ENCODE peak calls at places on chromosomes 5 and 9, in eight cellular contexts. One of them, this sample, is unnamed.

GRCh38 chr5:25128606-25129005 is 483.8 kb upstream of the CDH10 start:
- DNase-seq in non-pigmented ciliary epithelial cell: no peak
- DNase-seq in adrenal gland: no peak
- DNase-seq in CD8-positive, alpha-beta memory T cell: no peak
- DNase-seq in germinal center: no peak
- DNase-seq in skeletal muscle cell: no peak
- DNase-seq in activated CD8-positive, alpha-beta memory T cell treated with anti-CD3 and anti-CD28 coated beads for 4 hours: no peak
- DNase-seq in stimulated activated CD4-positive, alpha-beta T cell treated with anti-CD3 and anti-CD28 coated beads, Interleukin-1b, Interleukin-23, amount 100 ng/mL, for 24 hours: no peak
- DNase-seq in this sample: no peak

GRCh38 chr5:78526049-78526525 is 122.5 kb downstream of the LHFPL2 start:
- DNase-seq in non-pigmented ciliary epithelial cell: no peak
- DNase-seq in adrenal gland: no peak
- DNase-seq in CD8-positive, alpha-beta memory T cell: no peak
- DNase-seq in germinal center: no peak
- DNase-seq in skeletal muscle cell: peak
- DNase-seq in activated CD8-positive, alpha-beta memory T cell treated with anti-CD3 and anti-CD28 coated beads for 4 hours: no peak
- DNase-seq in stimulated activated CD4-positive, alpha-beta T cell treated with anti-CD3 and anti-CD28 coated beads, Interleukin-1b, Interleukin-23, amount 100 ng/mL, for 24 hours: no peak
- DNase-seq in this sample: no peak

GRCh38 chr9:77678136-77678535 is 30.0 kb upstream of the GNA14 start:
- DNase-seq in non-pigmented ciliary epithelial cell: no peak
- DNase-seq in adrenal gland: no peak
- DNase-seq in CD8-positive, alpha-beta memory T cell: no peak
- DNase-seq in germinal center: no peak
- DNase-seq in skeletal muscle cell: no peak
- DNase-seq in activated CD8-positive, alpha-beta memory T cell treated with anti-CD3 and anti-CD28 coated beads for 4 hours: no peak
- DNase-seq in stimulated activated CD4-positive, alpha-beta T cell treated with anti-CD3 and anti-CD28 coated beads, Interleukin-1b, Interleukin-23, amount 100 ng/mL, for 24 hours: no peak
- DNase-seq in this sample: no peak

GRCh38 chr9:126373241-126373640 is 46.6 kb downstream of the MVB12B start:
- DNase-seq in non-pigmented ciliary epithelial cell: no peak
- DNase-seq in adrenal gland: no peak
- DNase-seq in CD8-positive, alpha-beta memory T cell: no peak
- DNase-seq in germinal center: no peak
- DNase-seq in skeletal muscle cell: no peak
- DNase-seq in activated CD8-positive, alpha-beta memory T cell treated with anti-CD3 and anti-CD28 coated beads for 4 hours: no peak
- DNase-seq in stimulated activated CD4-positive, alpha-beta T cell treated with anti-CD3 and anti-CD28 coated beads, Interleukin-1b, Interleukin-23, amount 100 ng/mL, for 24 hours: no peak
- DNase-seq in this sample: no peak

GRCh38 chr9:16171851-16172250 is 619.0 kb downstream of the CCDC171 start:
- DNase-seq in non-pigmented ciliary epithelial cell: no peak
- DNase-seq in adrenal gland: peak
- DNase-seq in CD8-positive, alpha-beta memory T cell: no peak
- DNase-seq in germinal center: no peak
- DNase-seq in skeletal muscle cell: no peak
- DNase-seq in activated CD8-positive, alpha-beta memory T cell treated with anti-CD3 and anti-CD28 coated beads for 4 hours: no peak
- DNase-seq in stimulated activated CD4-positive, alpha-beta T cell treated with anti-CD3 and anti-CD28 coated beads, Interleukin-1b, Interleukin-23, amount 100 ng/mL, for 24 hours: no peak
- DNase-seq in this sample: no peak

GRCh38 chr9:135073081-135073740 is 14.3 kb upstream of the OLFM1 start:
- DNase-seq in non-pigmented ciliary epithelial cell: no peak
- DNase-seq in adrenal gland: no peak
- DNase-seq in CD8-positive, alpha-beta memory T cell: no peak
- DNase-seq in germinal center: no peak
- DNase-seq in skeletal muscle cell: no peak
- DNase-seq in activated CD8-positive, alpha-beta memory T cell treated with anti-CD3 and anti-CD28 coated beads for 4 hours: no peak
- DNase-seq in stimulated activated CD4-positive, alpha-beta T cell treated with anti-CD3 and anti-CD28 coated beads, Interleukin-1b, Interleukin-23, amount 100 ng/mL, for 24 hours: no peak
- DNase-seq in this sample: no peak

GRCh38 chr9:79571309-79572031 is at the start of gene TLE4:
- DNase-seq in non-pigmented ciliary epithelial cell: peak
- DNase-seq in adrenal gland: peak
- DNase-seq in CD8-positive, alpha-beta memory T cell: peak
- DNase-seq in germinal center: peak
- DNase-seq in skeletal muscle cell: peak
- DNase-seq in activated CD8-positive, alpha-beta memory T cell treated with anti-CD3 and anti-CD28 coated beads for 4 hours: peak
- DNase-seq in stimulated activated CD4-positive, alpha-beta T cell treated with anti-CD3 and anti-CD28 coated beads, Interleukin-1b, Interleukin-23, amount 100 ng/mL, for 24 hours: peak
- DNase-seq in this sample: peak

GRCh38 chr5:102832445-102832844 is 77.3 kb downstream of the PAM start:
- DNase-seq in non-pigmented ciliary epithelial cell: no peak
- DNase-seq in adrenal gland: no peak
- DNase-seq in CD8-positive, alpha-beta memory T cell: no peak
- DNase-seq in germinal center: no peak
- DNase-seq in skeletal muscle cell: no peak
- DNase-seq in activated CD8-positive, alpha-beta memory T cell treated with anti-CD3 and anti-CD28 coated beads for 4 hours: no peak
- DNase-seq in stimulated activated CD4-positive, alpha-beta T cell treated with anti-CD3 and anti-CD28 coated beads, Interleukin-1b, Interleukin-23, amount 100 ng/mL, for 24 hours: no peak
- DNase-seq in this sample: no peak

GRCh38 chr5:138544171-138545134 is 1.4 kb upstream of the ETF1 start:
- DNase-seq in non-pigmented ciliary epithelial cell: no peak
- DNase-seq in adrenal gland: peak
- DNase-seq in CD8-positive, alpha-beta memory T cell: no peak
- DNase-seq in germinal center: no peak
- DNase-seq in skeletal muscle cell: no peak
- DNase-seq in activated CD8-positive, alpha-beta memory T cell treated with anti-CD3 and anti-CD28 coated beads for 4 hours: no peak
- DNase-seq in stimulated activated CD4-positive, alpha-beta T cell treated with anti-CD3 and anti-CD28 coated beads, Interleukin-1b, Interleukin-23, amount 100 ng/mL, for 24 hours: no peak
- DNase-seq in this sample: no peak

GRCh38 chr9:22030101-22030598 is 21.0 kb upstream of the CDKN2B start:
- DNase-seq in non-pigmented ciliary epithelial cell: no peak
- DNase-seq in adrenal gland: no peak
- DNase-seq in CD8-positive, alpha-beta memory T cell: no peak
- DNase-seq in germinal center: no peak
- DNase-seq in skeletal muscle cell: no peak
- DNase-seq in activated CD8-positive, alpha-beta memory T cell treated with anti-CD3 and anti-CD28 coated beads for 4 hours: no peak
- DNase-seq in stimulated activated CD4-positive, alpha-beta T cell treated with anti-CD3 and anti-CD28 coated beads, Interleukin-1b, Interleukin-23, amount 100 ng/mL, for 24 hours: no peak
- DNase-seq in this sample: no peak

GRCh38 chr5:1896602-1897376 is 14.1 kb upstream of the IRX4 start:
- DNase-seq in non-pigmented ciliary epithelial cell: no peak
- DNase-seq in adrenal gland: no peak
- DNase-seq in CD8-positive, alpha-beta memory T cell: no peak
- DNase-seq in germinal center: no peak
- DNase-seq in skeletal muscle cell: no peak
- DNase-seq in activated CD8-positive, alpha-beta memory T cell treated with anti-CD3 and anti-CD28 coated beads for 4 hours: no peak
- DNase-seq in stimulated activated CD4-positive, alpha-beta T cell treated with anti-CD3 and anti-CD28 coated beads, Interleukin-1b, Interleukin-23, amount 100 ng/mL, for 24 hours: no peak
- DNase-seq in this sample: no peak

GRCh38 chr5:74289238-74289637 is 351.3 kb downstream of the ENC1 start:
- DNase-seq in non-pigmented ciliary epithelial cell: no peak
- DNase-seq in adrenal gland: no peak
- DNase-seq in CD8-positive, alpha-beta memory T cell: no peak
- DNase-seq in germinal center: no peak
- DNase-seq in skeletal muscle cell: no peak
- DNase-seq in activated CD8-positive, alpha-beta memory T cell treated with anti-CD3 and anti-CD28 coated beads for 4 hours: no peak
- DNase-seq in stimulated activated CD4-positive, alpha-beta T cell treated with anti-CD3 and anti-CD28 coated beads, Interleukin-1b, Interleukin-23, amount 100 ng/mL, for 24 hours: no peak
- DNase-seq in this sample: no peak

GRCh38 chr5:72410896-72411295 is 90.7 kb downstream of the PTCD2 start:
- DNase-seq in non-pigmented ciliary epithelial cell: peak
- DNase-seq in adrenal gland: no peak
- DNase-seq in CD8-positive, alpha-beta memory T cell: no peak
- DNase-seq in germinal center: no peak
- DNase-seq in skeletal muscle cell: no peak
- DNase-seq in activated CD8-positive, alpha-beta memory T cell treated with anti-CD3 and anti-CD28 coated beads for 4 hours: no peak
- DNase-seq in stimulated activated CD4-positive, alpha-beta T cell treated with anti-CD3 and anti-CD28 coated beads, Interleukin-1b, Interleukin-23, amount 100 ng/mL, for 24 hours: no peak
- DNase-seq in this sample: no peak

GRCh38 chr5:160129841-160130240 is 10.6 kb upstream of the PWWP2A start:
- DNase-seq in non-pigmented ciliary epithelial cell: no peak
- DNase-seq in adrenal gland: no peak
- DNase-seq in CD8-positive, alpha-beta memory T cell: no peak
- DNase-seq in germinal center: no peak
- DNase-seq in skeletal muscle cell: no peak
- DNase-seq in activated CD8-positive, alpha-beta memory T cell treated with anti-CD3 and anti-CD28 coated beads for 4 hours: no peak
- DNase-seq in stimulated activated CD4-positive, alpha-beta T cell treated with anti-CD3 and anti-CD28 coated beads, Interleukin-1b, Interleukin-23, amount 100 ng/mL, for 24 hours: no peak
- DNase-seq in this sample: no peak

GRCh38 chr5:142869883-142870282 is 99.7 kb downstream of the ARHGAP26 start:
- DNase-seq in non-pigmented ciliary epithelial cell: no peak
- DNase-seq in adrenal gland: no peak
- DNase-seq in CD8-positive, alpha-beta memory T cell: no peak
- DNase-seq in germinal center: no peak
- DNase-seq in skeletal muscle cell: no peak
- DNase-seq in activated CD8-positive, alpha-beta memory T cell treated with anti-CD3 and anti-CD28 coated beads for 4 hours: no peak
- DNase-seq in stimulated activated CD4-positive, alpha-beta T cell treated with anti-CD3 and anti-CD28 coated beads, Interleukin-1b, Interleukin-23, amount 100 ng/mL, for 24 hours: no peak
- DNase-seq in this sample: no peak

GRCh38 chr9:101731429-101731828 is 7.0 kb downstream of the GRIN3A start:
- DNase-seq in non-pigmented ciliary epithelial cell: no peak
- DNase-seq in adrenal gland: no peak
- DNase-seq in CD8-positive, alpha-beta memory T cell: no peak
- DNase-seq in germinal center: no peak
- DNase-seq in skeletal muscle cell: no peak
- DNase-seq in activated CD8-positive, alpha-beta memory T cell treated with anti-CD3 and anti-CD28 coated beads for 4 hours: no peak
- DNase-seq in stimulated activated CD4-positive, alpha-beta T cell treated with anti-CD3 and anti-CD28 coated beads, Interleukin-1b, Interleukin-23, amount 100 ng/mL, for 24 hours: no peak
- DNase-seq in this sample: no peak

GRCh38 chr9:111038336-111039202 is at the start of gene LPAR1:
- DNase-seq in non-pigmented ciliary epithelial cell: no peak
- DNase-seq in adrenal gland: peak
- DNase-seq in CD8-positive, alpha-beta memory T cell: no peak
- DNase-seq in germinal center: no peak
- DNase-seq in skeletal muscle cell: no peak
- DNase-seq in activated CD8-positive, alpha-beta memory T cell treated with anti-CD3 and anti-CD28 coated beads for 4 hours: no peak
- DNase-seq in stimulated activated CD4-positive, alpha-beta T cell treated with anti-CD3 and anti-CD28 coated beads, Interleukin-1b, Interleukin-23, amount 100 ng/mL, for 24 hours: no peak
- DNase-seq in this sample: no peak

GRCh38 chr5:61687371-61687770 is 355.3 kb downstream of the ZSWIM6 start:
- DNase-seq in non-pigmented ciliary epithelial cell: peak
- DNase-seq in adrenal gland: no peak
- DNase-seq in CD8-positive, alpha-beta memory T cell: no peak
- DNase-seq in germinal center: no peak
- DNase-seq in skeletal muscle cell: no peak
- DNase-seq in activated CD8-positive, alpha-beta memory T cell treated with anti-CD3 and anti-CD28 coated beads for 4 hours: no peak
- DNase-seq in stimulated activated CD4-positive, alpha-beta T cell treated with anti-CD3 and anti-CD28 coated beads, Interleukin-1b, Interleukin-23, amount 100 ng/mL, for 24 hours: no peak
- DNase-seq in this sample: no peak

GRCh38 chr5:116732591-116732990 is 158.0 kb upstream of the SEMA6A start:
- DNase-seq in non-pigmented ciliary epithelial cell: no peak
- DNase-seq in adrenal gland: no peak
- DNase-seq in CD8-positive, alpha-beta memory T cell: no peak
- DNase-seq in germinal center: no peak
- DNase-seq in skeletal muscle cell: no peak
- DNase-seq in activated CD8-positive, alpha-beta memory T cell treated with anti-CD3 and anti-CD28 coated beads for 4 hours: no peak
- DNase-seq in stimulated activated CD4-positive, alpha-beta T cell treated with anti-CD3 and anti-CD28 coated beads, Interleukin-1b, Interleukin-23, amount 100 ng/mL, for 24 hours: no peak
- DNase-seq in this sample: no peak

GRCh38 chr9:73541923-73542322 is 390.3 kb downstream of the ANXA1 start:
- DNase-seq in non-pigmented ciliary epithelial cell: no peak
- DNase-seq in adrenal gland: no peak
- DNase-seq in CD8-positive, alpha-beta memory T cell: no peak
- DNase-seq in germinal center: no peak
- DNase-seq in skeletal muscle cell: no peak
- DNase-seq in activated CD8-positive, alpha-beta memory T cell treated with anti-CD3 and anti-CD28 coated beads for 4 hours: no peak
- DNase-seq in stimulated activated CD4-positive, alpha-beta T cell treated with anti-CD3 and anti-CD28 coated beads, Interleukin-1b, Interleukin-23, amount 100 ng/mL, for 24 hours: no peak
- DNase-seq in this sample: no peak

GRCh38 chr5:151023047-151023615 is 2.7 kb downstream of the GPX3 start:
- DNase-seq in non-pigmented ciliary epithelial cell: no peak
- DNase-seq in adrenal gland: peak
- DNase-seq in CD8-positive, alpha-beta memory T cell: no peak
- DNase-seq in germinal center: no peak
- DNase-seq in skeletal muscle cell: no peak
- DNase-seq in activated CD8-positive, alpha-beta memory T cell treated with anti-CD3 and anti-CD28 coated beads for 4 hours: no peak
- DNase-seq in stimulated activated CD4-positive, alpha-beta T cell treated with anti-CD3 and anti-CD28 coated beads, Interleukin-1b, Interleukin-23, amount 100 ng/mL, for 24 hours: no peak
- DNase-seq in this sample: peak

GRCh38 chr9:113542741-113543140 is 79.2 kb downstream of the RGS3 start:
- DNase-seq in non-pigmented ciliary epithelial cell: no peak
- DNase-seq in adrenal gland: peak
- DNase-seq in CD8-positive, alpha-beta memory T cell: no peak
- DNase-seq in germinal center: no peak
- DNase-seq in skeletal muscle cell: no peak
- DNase-seq in activated CD8-positive, alpha-beta memory T cell treated with anti-CD3 and anti-CD28 coated beads for 4 hours: no peak
- DNase-seq in stimulated activated CD4-positive, alpha-beta T cell treated with anti-CD3 and anti-CD28 coated beads, Interleukin-1b, Interleukin-23, amount 100 ng/mL, for 24 hours: no peak
- DNase-seq in this sample: peak

GRCh38 chr5:178297751-178298150 is 65.1 kb upstream of the PHYKPL start:
- DNase-seq in non-pigmented ciliary epithelial cell: no peak
- DNase-seq in adrenal gland: no peak
- DNase-seq in CD8-positive, alpha-beta memory T cell: no peak
- DNase-seq in germinal center: no peak
- DNase-seq in skeletal muscle cell: no peak
- DNase-seq in activated CD8-positive, alpha-beta memory T cell treated with anti-CD3 and anti-CD28 coated beads for 4 hours: no peak
- DNase-seq in stimulated activated CD4-positive, alpha-beta T cell treated with anti-CD3 and anti-CD28 coated beads, Interleukin-1b, Interleukin-23, amount 100 ng/mL, for 24 hours: no peak
- DNase-seq in this sample: no peak

GRCh38 chr9:96344458-96345180 is 38.9 kb downstream of the SLC35D2 start:
- DNase-seq in non-pigmented ciliary epithelial cell: peak
- DNase-seq in adrenal gland: peak
- DNase-seq in CD8-positive, alpha-beta memory T cell: no peak
- DNase-seq in germinal center: no peak
- DNase-seq in skeletal muscle cell: peak
- DNase-seq in activated CD8-positive, alpha-beta memory T cell treated with anti-CD3 and anti-CD28 coated beads for 4 hours: no peak
- DNase-seq in stimulated activated CD4-positive, alpha-beta T cell treated with anti-CD3 and anti-CD28 coated beads, Interleukin-1b, Interleukin-23, amount 100 ng/mL, for 24 hours: no peak
- DNase-seq in this sample: peak

GRCh38 chr9:107480386-107480789 is 9.2 kb downstream of the KLF4 start:
- DNase-seq in non-pigmented ciliary epithelial cell: no peak
- DNase-seq in adrenal gland: peak
- DNase-seq in CD8-positive, alpha-beta memory T cell: no peak
- DNase-seq in germinal center: no peak
- DNase-seq in skeletal muscle cell: peak
- DNase-seq in activated CD8-positive, alpha-beta memory T cell treated with anti-CD3 and anti-CD28 coated beads for 4 hours: no peak
- DNase-seq in stimulated activated CD4-positive, alpha-beta T cell treated with anti-CD3 and anti-CD28 coated beads, Interleukin-1b, Interleukin-23, amount 100 ng/mL, for 24 hours: no peak
- DNase-seq in this sample: no peak

GRCh38 chr9:92729735-92730155 is 34.9 kb downstream of the BICD2 start:
- DNase-seq in non-pigmented ciliary epithelial cell: no peak
- DNase-seq in adrenal gland: no peak
- DNase-seq in CD8-positive, alpha-beta memory T cell: no peak
- DNase-seq in germinal center: no peak
- DNase-seq in skeletal muscle cell: no peak
- DNase-seq in activated CD8-positive, alpha-beta memory T cell treated with anti-CD3 and anti-CD28 coated beads for 4 hours: no peak
- DNase-seq in stimulated activated CD4-positive, alpha-beta T cell treated with anti-CD3 and anti-CD28 coated beads, Interleukin-1b, Interleukin-23, amount 100 ng/mL, for 24 hours: no peak
- DNase-seq in this sample: no peak

GRCh38 chr5:138640855-138641254 is 65.7 kb upstream of the HSPA9 start:
- DNase-seq in non-pigmented ciliary epithelial cell: no peak
- DNase-seq in adrenal gland: no peak
- DNase-seq in CD8-positive, alpha-beta memory T cell: no peak
- DNase-seq in germinal center: no peak
- DNase-seq in skeletal muscle cell: no peak
- DNase-seq in activated CD8-positive, alpha-beta memory T cell treated with anti-CD3 and anti-CD28 coated beads for 4 hours: no peak
- DNase-seq in stimulated activated CD4-positive, alpha-beta T cell treated with anti-CD3 and anti-CD28 coated beads, Interleukin-1b, Interleukin-23, amount 100 ng/mL, for 24 hours: no peak
- DNase-seq in this sample: no peak

GRCh38 chr9:12538842-12539584 is 154.2 kb upstream of the TYRP1 start:
- DNase-seq in non-pigmented ciliary epithelial cell: no peak
- DNase-seq in adrenal gland: no peak
- DNase-seq in CD8-positive, alpha-beta memory T cell: no peak
- DNase-seq in germinal center: no peak
- DNase-seq in skeletal muscle cell: no peak
- DNase-seq in activated CD8-positive, alpha-beta memory T cell treated with anti-CD3 and anti-CD28 coated beads for 4 hours: no peak
- DNase-seq in stimulated activated CD4-positive, alpha-beta T cell treated with anti-CD3 and anti-CD28 coated beads, Interleukin-1b, Interleukin-23, amount 100 ng/mL, for 24 hours: no peak
- DNase-seq in this sample: no peak

GRCh38 chr5:175001311-175001710 is 276.9 kb downstream of the MSX2 start:
- DNase-seq in non-pigmented ciliary epithelial cell: no peak
- DNase-seq in adrenal gland: no peak
- DNase-seq in CD8-positive, alpha-beta memory T cell: no peak
- DNase-seq in germinal center: no peak
- DNase-seq in skeletal muscle cell: no peak
- DNase-seq in activated CD8-positive, alpha-beta memory T cell treated with anti-CD3 and anti-CD28 coated beads for 4 hours: no peak
- DNase-seq in stimulated activated CD4-positive, alpha-beta T cell treated with anti-CD3 and anti-CD28 coated beads, Interleukin-1b, Interleukin-23, amount 100 ng/mL, for 24 hours: no peak
- DNase-seq in this sample: no peak

GRCh38 chr5:34570721-34571379 is 85.3 kb upstream of the RAI14 start:
- DNase-seq in non-pigmented ciliary epithelial cell: no peak
- DNase-seq in adrenal gland: no peak
- DNase-seq in CD8-positive, alpha-beta memory T cell: no peak
- DNase-seq in germinal center: no peak
- DNase-seq in skeletal muscle cell: no peak
- DNase-seq in activated CD8-positive, alpha-beta memory T cell treated with anti-CD3 and anti-CD28 coated beads for 4 hours: no peak
- DNase-seq in stimulated activated CD4-positive, alpha-beta T cell treated with anti-CD3 and anti-CD28 coated beads, Interleukin-1b, Interleukin-23, amount 100 ng/mL, for 24 hours: no peak
- DNase-seq in this sample: no peak

GRCh38 chr9:82558855-82559615 is 503.9 kb downstream of the RASEF start:
- DNase-seq in non-pigmented ciliary epithelial cell: no peak
- DNase-seq in adrenal gland: no peak
- DNase-seq in CD8-positive, alpha-beta memory T cell: no peak
- DNase-seq in germinal center: no peak
- DNase-seq in skeletal muscle cell: no peak
- DNase-seq in activated CD8-positive, alpha-beta memory T cell treated with anti-CD3 and anti-CD28 coated beads for 4 hours: no peak
- DNase-seq in stimulated activated CD4-positive, alpha-beta T cell treated with anti-CD3 and anti-CD28 coated beads, Interleukin-1b, Interleukin-23, amount 100 ng/mL, for 24 hours: no peak
- DNase-seq in this sample: no peak

GRCh38 chr5:10789021-10789420 is 28.0 kb upstream of the DAP start:
- DNase-seq in non-pigmented ciliary epithelial cell: peak
- DNase-seq in adrenal gland: peak
- DNase-seq in CD8-positive, alpha-beta memory T cell: no peak
- DNase-seq in germinal center: no peak
- DNase-seq in skeletal muscle cell: peak
- DNase-seq in activated CD8-positive, alpha-beta memory T cell treated with anti-CD3 and anti-CD28 coated beads for 4 hours: no peak
- DNase-seq in stimulated activated CD4-positive, alpha-beta T cell treated with anti-CD3 and anti-CD28 coated beads, Interleukin-1b, Interleukin-23, amount 100 ng/mL, for 24 hours: no peak
- DNase-seq in this sample: no peak

GRCh38 chr9:134683714-134684374 is 42.2 kb downstream of the COL5A1 start:
- DNase-seq in non-pigmented ciliary epithelial cell: no peak
- DNase-seq in adrenal gland: no peak
- DNase-seq in CD8-positive, alpha-beta memory T cell: no peak
- DNase-seq in germinal center: no peak
- DNase-seq in skeletal muscle cell: no peak
- DNase-seq in activated CD8-positive, alpha-beta memory T cell treated with anti-CD3 and anti-CD28 coated beads for 4 hours: no peak
- DNase-seq in stimulated activated CD4-positive, alpha-beta T cell treated with anti-CD3 and anti-CD28 coated beads, Interleukin-1b, Interleukin-23, amount 100 ng/mL, for 24 hours: no peak
- DNase-seq in this sample: no peak

GRCh38 chr9:99752710-99753109 is 69.0 kb upstream of the NR4A3 start:
- DNase-seq in non-pigmented ciliary epithelial cell: peak
- DNase-seq in adrenal gland: no peak
- DNase-seq in CD8-positive, alpha-beta memory T cell: no peak
- DNase-seq in germinal center: no peak
- DNase-seq in skeletal muscle cell: peak
- DNase-seq in activated CD8-positive, alpha-beta memory T cell treated with anti-CD3 and anti-CD28 coated beads for 4 hours: no peak
- DNase-seq in stimulated activated CD4-positive, alpha-beta T cell treated with anti-CD3 and anti-CD28 coated beads, Interleukin-1b, Interleukin-23, amount 100 ng/mL, for 24 hours: no peak
- DNase-seq in this sample: no peak